ENCODE peak calls at places on chromosome 1, in ten cellular contexts. T is left lung; L is esophagus squamous epithelium; G is kidney epithelial cell; A is fibroblast of lung; Q is BE2C; S is effector memory CD4-positive, alpha-beta T cell; I is lower lobe of right lung; V is left ventricle myocardium inferior; M is CD4-positive, alpha-beta memory T cell. N is an unnamed sample. For H3K36me3, the result is how much of the 10 kb centered on the place peaks cover.

GRCh38 chr1:92567211-92567868 is 80.6 kb upstream of the GFI1 start:
- DNase-seq in T (no peak), L (no peak), G (no peak), A (peak), Q (no peak), S (no peak), I (no peak), V (no peak), M (no peak), N (no peak)

GRCh38 chr1:101203812-101204540 is 32.8 kb upstream of the S1PR1 start:
- DNase-seq in T (no peak), L (no peak), G (no peak), A (peak), Q (peak), S (no peak), I (no peak), V (no peak), M (no peak), N (peak)

GRCh38 chr1:5908461-5909375 is 83.5 kb downstream of the NPHP4 start:
- DNase-seq in T (peak), L (no peak), G (no peak), A (no peak), Q (no peak), S (no peak), I (peak), V (no peak), M (no peak), N (no peak)

GRCh38 chr1:94729287-94729686 is 90.9 kb upstream of the SLC44A3 start:
- DNase-seq in T (no peak), L (no peak), G (no peak), A (peak), Q (no peak), S (no peak), I (no peak), V (no peak), M (no peak), N (peak)

GRCh38 chr1:16391408-16391807 is 24.4 kb downstream of the SZRD1 start:
- DNase-seq in T (no peak), L (no peak), G (no peak), A (no peak), Q (no peak), S (no peak), I (no peak), V (no peak), M (no peak), N (no peak)

GRCh38 chr1:41513388-41513745 is 28.9 kb upstream of the EDN2 start:
- DNase-seq in T (no peak), L (no peak), G (no peak), A (no peak), Q (peak), S (no peak), I (no peak), V (no peak), M (no peak), N (no peak)

GRCh38 chr1:81549588-81550127 is 251.1 kb upstream of the ADGRL2 start:
- DNase-seq in T (no peak), L (no peak), G (peak), A (peak), Q (no peak), S (no peak), I (no peak), V (no peak), M (no peak), N (peak)

GRCh38 chr1:97164276-97164639 is 442.7 kb downstream of the PTBP2 start:
- DNase-seq in T (no peak), L (no peak), G (no peak), A (no peak), Q (no peak), S (no peak), I (no peak), V (no peak), M (no peak), N (no peak)

GRCh38 chr1:113140588-113141446 is 67.8 kb downstream of the LRIG2 start:
- DNase-seq in T (peak), L (no peak), G (no peak), A (peak), Q (peak), S (peak), I (peak), V (peak), M (peak), N (peak)

GRCh38 chr1:201661823-201662213 is 122.9 kb downstream of the NAV1 start:
- DNase-seq in T (no peak), L (no peak), G (no peak), A (no peak), Q (no peak), S (no peak), I (no peak), V (no peak), M (no peak), N (no peak)

GRCh38 chr1:210299501-210299900 is 29.2 kb upstream of the HHAT start:
- DNase-seq in T (no peak), L (no peak), G (no peak), A (no peak), Q (no peak), S (no peak), I (no peak), V (no peak), M (no peak), N (no peak)

GRCh38 chr1:151828931-151829330 is 2.7 kb downstream of the RORC start:
- DNase-seq in T (peak), L (no peak), G (no peak), A (no peak), Q (peak), S (peak), I (peak), V (no peak), M (no peak), N (peak)

GRCh38 chr1:204255966-204256365 is 42.2 kb upstream of the GOLT1A start:
- DNase-seq in T (no peak), L (no peak), G (no peak), A (peak), Q (no peak), S (no peak), I (no peak), V (no peak), M (no peak), N (peak)

GRCh38 chr1:94727846-94728715 is 92.1 kb upstream of the SLC44A3 start:
- DNase-seq in T (peak), L (no peak), G (peak), A (peak), Q (no peak), S (no peak), I (no peak), V (no peak), M (no peak), N (peak)

GRCh38 chr1:43913666-43914325 is 19.8 kb upstream of the ARTN start:
- DNase-seq in T (peak), L (no peak), G (no peak), A (no peak), Q (no peak), S (no peak), I (no peak), V (no peak), M (no peak), N (no peak)

GRCh38 chr1:165853528-165854075 is 26.2 kb downstream of the UCK2 start:
- DNase-seq in T (no peak), L (no peak), G (no peak), A (no peak), Q (no peak), S (no peak), I (no peak), V (no peak), M (no peak), N (no peak)

GRCh38 chr1:109201123-109201703 is 12.5 kb upstream of the SARS1 start:
- DNase-seq in T (no peak), L (no peak), G (peak), A (peak), Q (peak), S (no peak), I (peak), V (no peak), M (peak), N (peak)

GRCh38 chr1:152398812-152399698 is 15.0 kb downstream of the CRNN start:
- DNase-seq in T (no peak), L (no peak), G (no peak), A (no peak), Q (no peak), S (peak), I (no peak), V (no peak), M (peak), N (no peak)

GRCh38 chr1:69122373-69122772 is 445.3 kb upstream of the LRRC7 start:
- DNase-seq in T (no peak), L (no peak), G (no peak), A (no peak), Q (no peak), S (no peak), I (no peak), V (no peak), M (no peak), N (no peak)

GRCh38 chr1:247357781-247358211 is 26.1 kb upstream of the ZNF496 start:
- DNase-seq in T (peak), L (no peak), G (peak), A (peak), Q (no peak), S (no peak), I (no peak), V (no peak), M (no peak), N (no peak)

GRCh38 chr1:52662645-52663313 is 29.8 kb downstream of the SHISAL2A start:
- DNase-seq in T (no peak), L (no peak), G (peak), A (peak), Q (peak), S (no peak), I (no peak), V (no peak), M (no peak), N (peak)

GRCh38 chr1:2404890-2405511 is 7.4 kb downstream of the PEX10 start:
- DNase-seq in T (no peak), L (no peak), G (no peak), A (peak), Q (no peak), S (no peak), I (no peak), V (no peak), M (no peak), N (no peak)

GRCh38 chr1:19121192-19121591 is 88.9 kb downstream of the UBR4 start:
- DNase-seq in T (no peak), L (no peak), G (no peak), A (no peak), Q (no peak), S (no peak), I (no peak), V (no peak), M (no peak), N (no peak)

GRCh38 chr1:112093372-112093694 is 103.9 kb upstream of the KCND3 start:
- DNase-seq in T (no peak), L (no peak), G (no peak), A (no peak), Q (no peak), S (no peak), I (no peak), V (no peak), M (no peak), N (no peak)

GRCh38 chr1:40987439-40988276 is 8.2 kb downstream of the CTPS1 start:
- DNase-seq in T (no peak), L (no peak), G (no peak), A (no peak), Q (no peak), S (no peak), I (no peak), V (no peak), M (no peak), N (no peak)

GRCh38 chr1:168626326-168626725 is 49.9 kb downstream of the XCL1 start:
- DNase-seq in T (no peak), L (no peak), G (no peak), A (no peak), Q (no peak), S (no peak), I (no peak), V (no peak), M (no peak), N (no peak)

GRCh38 chr1:212004888-212005287 is 30.5 kb downstream of the INTS7 start:
- DNase-seq in T (no peak), L (no peak), G (no peak), A (no peak), Q (no peak), S (no peak), I (no peak), V (no peak), M (no peak), N (no peak)

GRCh38 chr1:3396411-3396810 is 58.1 kb upstream of the ARHGEF16 start:
- DNase-seq in T (no peak), L (no peak), G (no peak), A (no peak), Q (no peak), S (no peak), I (no peak), V (no peak), M (no peak), N (no peak)

GRCh38 chr1:205680073-205680851 is at the start of gene SLC45A3:
- DNase-seq in T (no peak), L (no peak), G (no peak), A (no peak), Q (peak), S (no peak), I (peak), V (peak), M (peak), N (no peak)

GRCh38 chr1:65793359-65793732 is 651 bp downstream of the PDE4B start:
- DNase-seq in T (no peak), L (no peak), G (no peak), A (peak), Q (no peak), S (no peak), I (no peak), V (peak), M (no peak), N (peak)

GRCh38 chr1:151361883-151362282 is 10.6 kb downstream of the SELENBP1 start:
- DNase-seq in T (no peak), L (no peak), G (no peak), A (no peak), Q (no peak), S (no peak), I (no peak), V (no peak), M (no peak), N (no peak)

GRCh38 chr1:217717959-217718358 is 86.8 kb downstream of the SPATA17 start:
- DNase-seq in T (no peak), L (no peak), G (peak), A (no peak), Q (no peak), S (no peak), I (no peak), V (no peak), M (no peak), N (no peak)

GRCh38 chr1:196418772-196419171 is 189.5 kb downstream of the KCNT2 start:
- DNase-seq in T (no peak), L (no peak), G (no peak), A (no peak), Q (no peak), S (no peak), I (no peak), V (no peak), M (no peak), N (no peak)

DNA sequence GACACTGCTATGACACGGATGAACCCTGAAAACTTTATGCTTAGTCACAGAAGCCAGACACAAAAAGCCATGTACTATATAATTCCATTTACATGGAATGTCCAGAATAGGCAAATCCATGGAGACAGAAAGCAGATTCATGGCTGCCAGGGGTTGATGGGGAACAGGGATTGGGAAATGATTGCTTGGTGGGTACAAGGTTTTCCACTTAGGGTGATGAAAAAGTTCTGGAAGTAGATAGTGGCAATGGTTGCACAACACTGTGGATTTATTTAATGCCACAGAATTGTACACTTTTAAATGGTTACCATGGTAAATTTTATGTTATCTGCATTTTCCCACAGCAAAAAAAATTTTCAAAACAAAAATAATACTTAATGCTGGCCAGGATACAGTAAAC is 40.7 kb downstream of the ENAH start:
- DNase-seq in T (no peak), L (no peak), G (no peak), A (peak), Q (no peak), S (no peak), I (no peak), V (no peak), M (no peak), N (no peak)
- H3K4me3 ChIP-seq in T (no peak), L (no peak), G (no peak), A (no peak), Q (no peak), S (no peak), I (no peak), V (no peak), M (no peak), N (no peak)

DNA sequence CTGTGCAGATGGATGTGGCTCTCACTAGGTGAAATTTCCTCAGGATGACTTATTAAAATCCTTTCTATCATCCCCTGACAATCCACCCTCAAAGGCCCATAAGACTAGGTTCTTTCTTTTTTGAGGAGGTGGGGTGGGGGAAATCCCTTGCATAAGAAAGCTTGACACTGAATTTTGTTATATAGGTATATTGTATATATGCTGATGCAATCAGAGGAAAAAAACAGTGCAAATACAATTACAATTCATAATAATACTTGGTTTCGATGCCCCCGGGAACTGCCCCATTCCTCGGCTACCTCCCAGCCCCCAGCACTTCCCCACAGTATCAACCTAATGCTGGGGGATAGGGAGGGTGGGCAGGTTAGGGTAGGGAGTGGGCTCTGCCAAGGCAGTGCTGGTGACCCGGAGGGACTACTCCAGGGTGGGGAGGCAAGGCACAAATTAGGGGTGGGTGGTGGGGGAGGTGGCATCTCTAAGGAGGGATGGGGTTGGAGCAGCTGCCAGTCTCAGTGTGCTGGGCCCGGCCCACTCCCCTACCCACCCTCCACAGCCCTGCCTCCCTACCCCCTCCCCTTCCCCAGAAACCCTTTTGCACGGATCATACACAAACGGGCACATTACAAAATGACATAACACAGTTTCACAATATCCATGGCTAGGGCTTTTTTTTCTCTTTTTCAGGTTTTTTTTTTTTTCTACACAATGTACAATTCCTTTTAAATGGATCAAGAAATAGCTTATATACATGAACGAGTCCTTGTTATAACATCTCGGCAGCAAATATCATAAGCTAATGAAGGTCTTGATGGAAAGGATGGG is 30.9 kb downstream of the SLC27A3 start:
- DNase-seq in T (no peak), L (no peak), G (no peak), A (peak), Q (no peak), S (no peak), I (no peak), V (no peak), M (no peak), N (peak)
- H3K36me3 ChIP-seq in T (under half), L (half or more), G (under half), A (under half), Q (under half), S (under half), I (under half), V (under half), M (under half), N (under half)

GRCh38 chr1:156538711-156539440 is 33.5 kb downstream of the IQGAP3 start:
- DNase-seq in T (no peak), L (no peak), G (no peak), A (no peak), Q (no peak), S (no peak), I (no peak), V (no peak), M (no peak), N (no peak)

GRCh38 chr1:156533568-156534220 is 33.1 kb upstream of the MEF2D start:
- DNase-seq in T (no peak), L (no peak), G (no peak), A (no peak), Q (no peak), S (no peak), I (no peak), V (no peak), M (no peak), N (no peak)

GRCh38 chr1:156534424-156535060 is 34.0 kb upstream of the MEF2D start:
- DNase-seq in T (no peak), L (no peak), G (no peak), A (no peak), Q (no peak), S (no peak), I (no peak), V (no peak), M (no peak), N (no peak)

GRCh38 chr1:156539824-156540223 is 32.5 kb downstream of the IQGAP3 start:
- DNase-seq in T (no peak), L (no peak), G (no peak), A (no peak), Q (no peak), S (no peak), I (no peak), V (no peak), M (no peak), N (no peak)

GRCh38 chr1:156537027-156537426 is 35.3 kb downstream of the IQGAP3 start:
- DNase-seq in T (no peak), L (no peak), G (no peak), A (no peak), Q (no peak), S (no peak), I (no peak), V (no peak), M (no peak), N (no peak)
- H3K4me3 ChIP-seq in T (no peak), L (no peak), G (no peak), A (no peak), Q (no peak), S (no peak), I (no peak), V (no peak), M (no peak), N (no peak)

GRCh38 chr1:23057301-23057700 is 38.0 kb downstream of the KDM1A start:
- DNase-seq in T (no peak), L (no peak), G (no peak), A (no peak), Q (no peak), S (no peak), I (no peak), V (no peak), M (no peak), N (no peak)
- H3K36me3 ChIP-seq in T (under half), L (half or more), G (under half), A (under half), Q (half or more), S (under half), I (half or more), V (half or more), M (under half), N (half or more)

GRCh38 chr1:221773383-221773782 is 31.5 kb upstream of the DUSP10 start:
- DNase-seq in T (no peak), L (no peak), G (no peak), A (no peak), Q (no peak), S (no peak), I (no peak), V (no peak), M (no peak), N (no peak)

GRCh38 chr1:221774054-221774842 is 32.4 kb upstream of the DUSP10 start:
- DNase-seq in T (no peak), L (no peak), G (no peak), A (no peak), Q (no peak), S (no peak), I (no peak), V (no peak), M (no peak), N (no peak)

GRCh38 chr1:221777434-221778072 is 35.7 kb upstream of the DUSP10 start:
- DNase-seq in T (no peak), L (no peak), G (no peak), A (no peak), Q (no peak), S (peak), I (no peak), V (no peak), M (peak), N (no peak)

GRCh38 chr1:221776495-221777413 is 34.9 kb upstream of the DUSP10 start:
- DNase-seq in T (no peak), L (no peak), G (no peak), A (no peak), Q (no peak), S (no peak), I (no peak), V (no peak), M (no peak), N (no peak)

GRCh38 chr1:221775206-221775605 is 33.3 kb upstream of the DUSP10 start:
- DNase-seq in T (no peak), L (no peak), G (no peak), A (no peak), Q (no peak), S (no peak), I (no peak), V (no peak), M (no peak), N (no peak)
- H3K4me3 ChIP-seq in T (no peak), L (no peak), G (no peak), A (no peak), Q (no peak), S (no peak), I (no peak), V (no peak), M (no peak), N (no peak)

DNA sequence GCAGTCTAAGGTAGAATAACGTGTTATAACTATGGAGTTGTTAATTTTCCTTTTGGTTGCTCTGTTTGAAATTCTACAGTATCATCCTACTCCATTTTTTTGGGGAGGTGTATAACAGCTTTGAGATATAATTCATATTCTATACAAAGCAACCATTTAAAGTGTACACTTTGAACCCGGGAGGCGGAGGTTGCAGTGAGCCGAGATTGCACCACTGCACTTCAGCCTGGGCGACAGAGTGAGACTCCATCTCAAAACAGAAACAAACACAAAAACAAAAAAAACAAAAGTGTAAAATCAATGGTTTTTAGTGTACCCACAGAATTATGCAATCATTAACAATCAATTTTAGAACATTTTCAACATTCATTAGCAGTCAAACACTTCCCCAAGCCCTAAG is 33.8 kb downstream of the CNIH4 start:
- DNase-seq in T (no peak), L (no peak), G (no peak), A (no peak), Q (no peak), S (no peak), I (no peak), V (no peak), M (no peak), N (no peak)
- H3K36me3 ChIP-seq in T (under half), L (half or more), G (under half), A (under half), Q (half or more), S (half or more), I (half or more), V (half or more), M (under half), N (half or more)

N was measured in cardiac muscle cell.